ENCODE peak calls at places on chromosome 16, in four cellular contexts. D is WTC11, W is GM12878, I is K562. X is an unnamed sample.
A peak's percentile ranks its signal among the peaks of the same experiment; 100 is the strongest.

GRCh38 chr16:31365131-31365865 is 10.3 kb downstream of the ITGAX start:
- DNase-seq in I (no peak), W (no peak), D (no peak), X (no peak)

GRCh38 chr16:84839054-84839453 is 19.3 kb downstream of the CRISPLD2 start:
- DNase-seq in W (no peak), D (no peak), I (no peak), X (no peak)

GRCh38 chr16:85555549-85556455 is 57.3 kb upstream of the GSE1 start:
- DNase-seq in D (peak; percentile 63), W (no peak), I (peak; percentile 54), X (peak; percentile 55)

GRCh38 chr16:68361485-68361884 is 50.7 kb downstream of the PRMT7 start:
- DNase-seq in D (no peak), I (no peak), W (no peak), X (no peak)

GRCh38 chr16:64397945-64398508 is 723.8 kb downstream of the CDH11 start:
- DNase-seq in D (no peak), I (no peak), W (no peak), X (no peak)

GRCh38 chr16:2194852-2195315 is 1.5 kb downstream of the CASKIN1 start:
- DNase-seq in I (peak; percentile 45), D (peak; percentile 73), W (peak; percentile 11), X (peak; percentile 67)

GRCh38 chr16:17921357-17921978 is 415.1 kb downstream of the NPIPA8 start:
- DNase-seq in I (peak; percentile 70), W (no peak), D (peak; percentile 71), X (peak; percentile 64)

GRCh38 chr16:35711958-35712357 is 2252.5 kb downstream of the TP53TG3F start:
- DNase-seq in W (no peak), D (no peak), I (no peak), X (no peak)

GRCh38 chr16:88693420-88694177 is 7.3 kb upstream of the SNAI3 start:
- DNase-seq in W (no peak), I (no peak), D (no peak), X (no peak)

GRCh38 chr16:53912155-53912554 is 208.2 kb downstream of the FTO start:
- DNase-seq in W (peak; percentile 2), D (no peak), I (no peak), X (no peak)

GRCh38 chr16:85082553-85083050 is 29.7 kb downstream of the CIBAR2 start:
- DNase-seq in W (no peak), D (peak; percentile 46), I (no peak), X (no peak)

GRCh38 chr16:351804-352520 is 561 bp downstream of the AXIN1 start:
- DNase-seq in I (no peak), W (no peak), D (no peak), X (no peak)

DNA sequence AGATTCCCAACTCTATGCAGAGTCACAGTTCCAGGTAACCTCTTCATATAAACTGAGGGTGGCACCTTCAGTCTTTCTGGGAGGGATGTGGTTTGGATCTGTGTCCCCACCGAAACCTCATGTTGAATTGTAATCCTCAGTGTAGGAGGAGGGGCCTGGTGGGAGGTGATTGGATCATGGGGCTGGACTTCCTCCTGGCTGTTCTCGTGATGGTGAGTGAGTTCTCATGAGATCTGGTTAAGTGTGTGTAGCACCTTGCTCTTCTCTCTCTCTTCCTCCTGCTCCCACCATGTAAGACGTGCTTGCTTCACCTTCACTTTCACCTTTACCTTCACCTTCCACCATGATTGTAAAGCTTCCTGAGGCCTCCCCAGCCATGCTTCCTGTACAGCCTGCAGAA is 30.5 kb downstream of the HS3ST2 start:
- DNase-seq in D (no peak), I (no peak), W (no peak), X (no peak)
- TF ChIP-seq ETV6 in D (no peak), I (no peak), W (no peak), X (no peak)

DNA sequence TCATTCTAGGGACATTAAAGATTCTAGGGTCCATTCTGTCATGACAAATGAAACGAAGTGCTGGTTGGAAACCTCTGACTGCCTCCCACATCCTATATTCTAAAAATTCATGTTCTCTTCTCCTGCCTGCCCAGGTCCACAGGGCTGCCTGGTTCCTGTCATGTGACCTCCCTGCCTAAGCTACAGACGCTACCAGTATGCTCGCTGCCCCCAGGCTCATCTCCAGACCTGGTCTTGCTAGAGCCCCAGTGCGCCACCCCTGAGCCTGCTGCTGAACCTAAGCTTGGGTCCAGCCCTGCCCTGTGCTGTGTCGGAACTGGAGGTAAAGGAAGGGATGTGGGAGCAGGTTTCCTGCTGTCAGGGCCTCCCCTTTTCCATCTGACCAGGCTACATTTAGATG is 231.6 kb upstream of the CDH5 start:
- DNase-seq in D (no peak), I (no peak), W (no peak), X (no peak)
- TF ChIP-seq ETV6 in D (no peak), I (no peak), W (no peak), X (no peak)

GRCh38 chr16:9549487-9549886 is 458.0 kb downstream of the HAPSTR1 start:
- DNase-seq in W (no peak), I (no peak), D (no peak), X (no peak)
- TF ChIP-seq ETV6 in W (no peak), I (no peak), D (no peak), X (no peak)

DNA sequence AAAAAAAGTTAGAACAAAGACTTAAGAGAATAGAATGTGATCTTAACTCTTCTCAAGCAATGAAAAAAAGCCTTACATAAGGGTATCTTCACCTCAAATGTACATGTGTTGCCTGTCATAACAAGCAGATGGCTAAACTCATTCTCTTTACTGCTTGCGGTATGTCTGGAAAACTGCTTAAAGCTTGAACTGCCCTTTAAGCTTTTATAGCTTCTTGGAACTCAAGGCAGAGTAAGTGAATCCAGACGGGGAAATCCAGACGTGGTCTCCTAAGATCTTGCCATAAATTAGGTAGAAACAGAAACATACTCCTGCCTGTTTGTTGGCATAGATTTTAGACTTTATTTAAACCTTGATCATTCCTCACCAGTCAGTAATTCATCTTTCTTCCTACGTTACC is 19.6 kb downstream of the CLUAP1 start:
- DNase-seq in W (no peak), D (no peak), I (no peak), X (no peak)
- TF ChIP-seq ETV6 in W (no peak), D (no peak), I (no peak), X (no peak)

GRCh38 chr16:80500116-80500859 is 40.5 kb upstream of the DYNLRB2 start:
- DNase-seq in I (no peak), W (no peak), D (no peak), X (no peak)
- TF ChIP-seq ETV6 in I (no peak), W (no peak), D (no peak), X (no peak)

GRCh38 chr16:81808933-81809480 is 29.9 kb downstream of the PLCG2 start:
- DNase-seq in I (no peak), W (peak; percentile 99), D (no peak), X (peak; percentile 44)

GRCh38 chr16:81806696-81807095 is 27.6 kb downstream of the PLCG2 start:
- DNase-seq in W (no peak), D (no peak), I (no peak), X (no peak)

GRCh38 chr16:81810361-81810760 is 31.3 kb downstream of the PLCG2 start:
- DNase-seq in I (no peak), W (peak; percentile 71), D (no peak), X (no peak)

GRCh38 chr16:81809567-81809966 is 30.5 kb downstream of the PLCG2 start:
- DNase-seq in D (no peak), I (no peak), W (no peak), X (no peak)

GRCh38 chr16:81807767-81808166 is 28.7 kb downstream of the PLCG2 start:
- DNase-seq in W (no peak), D (no peak), I (no peak), X (no peak)
- TF ChIP-seq ETV6 in W (no peak), D (no peak), I (no peak), X (no peak)

GRCh38 chr16:19578378-19578851 is 22.9 kb downstream of the VPS35L start:
- DNase-seq in D (no peak), I (no peak), W (no peak), X (no peak)
- TF ChIP-seq ETV6 in D (no peak), I (no peak), W (no peak), X (no peak)

X was measured in HepG2.